ENCODE peak calls at places on chromosomes 2 and 18, in five cellular contexts. One of them, this sample, is unnamed. For H3K36me3, the result is how much of the 10 kb centered on the place peaks cover.

GRCh38 chr18:47898696-47899095 is 31.8 kb downstream of the SMAD2 start:
- DNase-seq in prostate gland: no peak
- DNase-seq in SJSA1: no peak
- DNase-seq in CD8-positive, alpha-beta T cell: no peak
- DNase-seq in K562: no peak
- DNase-seq in this sample: no peak

GRCh38 chr2:42568431-42569115 is at the start of gene MTA3:
- DNase-seq in prostate gland: peak
- DNase-seq in SJSA1: peak
- DNase-seq in CD8-positive, alpha-beta T cell: peak
- DNase-seq in K562: peak
- DNase-seq in this sample: peak

GRCh38 chr2:54274781-54275242 is 18.8 kb upstream of the TSPYL6 start:
- DNase-seq in prostate gland: no peak
- DNase-seq in SJSA1: no peak
- DNase-seq in CD8-positive, alpha-beta T cell: no peak
- DNase-seq in K562: no peak
- DNase-seq in this sample: no peak

GRCh38 chr18:68722807-68723206 is 7.9 kb upstream of the TMX3 start:
- DNase-seq in prostate gland: no peak
- DNase-seq in SJSA1: no peak
- DNase-seq in CD8-positive, alpha-beta T cell: no peak
- DNase-seq in K562: no peak
- DNase-seq in this sample: no peak

GRCh38 chr2:174344716-174345472 is 10.1 kb downstream of the SP9 start:
- DNase-seq in prostate gland: no peak
- DNase-seq in SJSA1: peak
- DNase-seq in CD8-positive, alpha-beta T cell: no peak
- DNase-seq in K562: peak
- DNase-seq in this sample: peak

GRCh38 chr18:69469444-69469919 is 68.8 kb downstream of the DOK6 start:
- DNase-seq in prostate gland: no peak
- DNase-seq in SJSA1: no peak
- DNase-seq in CD8-positive, alpha-beta T cell: peak
- DNase-seq in K562: peak
- DNase-seq in this sample: peak

GRCh38 chr2:81984969-81985637 is 1680.6 kb upstream of the LRRTM1 start:
- DNase-seq in prostate gland: no peak
- DNase-seq in SJSA1: no peak
- DNase-seq in CD8-positive, alpha-beta T cell: peak
- DNase-seq in K562: peak
- DNase-seq in this sample: no peak

GRCh38 chr2:181307203-181307991 is 149.8 kb upstream of the ITGA4 start:
- DNase-seq in prostate gland: no peak
- DNase-seq in SJSA1: no peak
- DNase-seq in CD8-positive, alpha-beta T cell: peak
- DNase-seq in K562: no peak
- DNase-seq in this sample: no peak

GRCh38 chr2:3594493-3595281 is at the start of gene COLEC11:
- DNase-seq in prostate gland: no peak
- DNase-seq in SJSA1: no peak
- DNase-seq in CD8-positive, alpha-beta T cell: no peak
- DNase-seq in K562: peak
- DNase-seq in this sample: no peak

GRCh38 chr2:184824597-184824996 is 226.3 kb downstream of the ZNF804A start:
- DNase-seq in prostate gland: no peak
- DNase-seq in SJSA1: no peak
- DNase-seq in CD8-positive, alpha-beta T cell: no peak
- DNase-seq in K562: no peak
- DNase-seq in this sample: no peak

GRCh38 chr2:155708052-155708451 is 624.5 kb downstream of the NR4A2 start:
- DNase-seq in prostate gland: no peak
- DNase-seq in SJSA1: no peak
- DNase-seq in CD8-positive, alpha-beta T cell: no peak
- DNase-seq in K562: no peak
- DNase-seq in this sample: no peak

GRCh38 chr2:110659248-110659647 is 18.6 kb downstream of the BUB1 start:
- DNase-seq in prostate gland: no peak
- DNase-seq in SJSA1: no peak
- DNase-seq in CD8-positive, alpha-beta T cell: no peak
- DNase-seq in K562: no peak
- DNase-seq in this sample: no peak

GRCh38 chr2:237222683-237223082 is 137.0 kb downstream of the COPS8 start:
- DNase-seq in prostate gland: no peak
- DNase-seq in SJSA1: no peak
- DNase-seq in CD8-positive, alpha-beta T cell: no peak
- DNase-seq in K562: no peak
- DNase-seq in this sample: no peak

GRCh38 chr2:232482301-232483238 is 5.1 kb downstream of the ECEL1 start:
- DNase-seq in prostate gland: no peak
- DNase-seq in SJSA1: no peak
- DNase-seq in CD8-positive, alpha-beta T cell: no peak
- DNase-seq in K562: no peak
- DNase-seq in this sample: no peak

GRCh38 chr2:27304488-27305240 is 3.6 kb downstream of the UCN start:
- DNase-seq in prostate gland: no peak
- DNase-seq in SJSA1: no peak
- DNase-seq in CD8-positive, alpha-beta T cell: no peak
- DNase-seq in K562: no peak
- DNase-seq in this sample: no peak

GRCh38 chr2:68185541-68186164 is 28.0 kb downstream of the PNO1 start:
- DNase-seq in prostate gland: no peak
- DNase-seq in SJSA1: no peak
- DNase-seq in CD8-positive, alpha-beta T cell: peak
- DNase-seq in K562: peak
- DNase-seq in this sample: peak

GRCh38 chr2:71282493-71282892 is 49.1 kb upstream of the ZNF638 start:
- DNase-seq in prostate gland: no peak
- DNase-seq in SJSA1: no peak
- DNase-seq in CD8-positive, alpha-beta T cell: no peak
- DNase-seq in K562: peak
- DNase-seq in this sample: peak

GRCh38 chr2:149586898-149587219 is 716 bp downstream of the MMADHC start:
- DNase-seq in prostate gland: no peak
- DNase-seq in SJSA1: no peak
- DNase-seq in CD8-positive, alpha-beta T cell: no peak
- DNase-seq in K562: no peak
- DNase-seq in this sample: no peak

GRCh38 chr2:16293398-16293797 is 353.0 kb downstream of the MYCN start:
- DNase-seq in prostate gland: no peak
- DNase-seq in SJSA1: no peak
- DNase-seq in CD8-positive, alpha-beta T cell: no peak
- DNase-seq in K562: no peak
- DNase-seq in this sample: no peak

GRCh38 chr2:239811001-239811798 is 213.9 kb downstream of the NDUFA10 start:
- DNase-seq in prostate gland: no peak
- DNase-seq in SJSA1: no peak
- DNase-seq in CD8-positive, alpha-beta T cell: no peak
- DNase-seq in K562: no peak
- DNase-seq in this sample: no peak

GRCh38 chr2:111694690-111695089 is 189.3 kb downstream of the ANAPC1 start:
- DNase-seq in prostate gland: no peak
- DNase-seq in SJSA1: no peak
- DNase-seq in CD8-positive, alpha-beta T cell: no peak
- DNase-seq in K562: no peak
- DNase-seq in this sample: no peak

GRCh38 chr2:164897521-164898260 is 56.1 kb upstream of the COBLL1 start:
- DNase-seq in prostate gland: no peak
- DNase-seq in SJSA1: no peak
- DNase-seq in CD8-positive, alpha-beta T cell: no peak
- DNase-seq in K562: no peak
- DNase-seq in this sample: no peak

GRCh38 chr2:17736989-17737388 is 16.6 kb downstream of the SMC6 start:
- DNase-seq in prostate gland: no peak
- DNase-seq in SJSA1: peak
- DNase-seq in CD8-positive, alpha-beta T cell: no peak
- DNase-seq in K562: no peak
- DNase-seq in this sample: no peak

GRCh38 chr2:85257359-85258193 is 70.2 kb downstream of the TGOLN2 start:
- DNase-seq in prostate gland: no peak
- DNase-seq in SJSA1: no peak
- DNase-seq in CD8-positive, alpha-beta T cell: no peak
- DNase-seq in K562: no peak
- DNase-seq in this sample: no peak

GRCh38 chr2:225091336-225091735 is 49.1 kb upstream of the DOCK10 start:
- DNase-seq in prostate gland: no peak
- DNase-seq in SJSA1: peak
- DNase-seq in CD8-positive, alpha-beta T cell: no peak
- DNase-seq in K562: no peak
- DNase-seq in this sample: no peak

GRCh38 chr18:8980496-8981402 is 121.8 kb upstream of the NDUFV2 start:
- DNase-seq in prostate gland: no peak
- DNase-seq in SJSA1: peak
- DNase-seq in CD8-positive, alpha-beta T cell: no peak
- DNase-seq in K562: no peak
- DNase-seq in this sample: no peak

DNA sequence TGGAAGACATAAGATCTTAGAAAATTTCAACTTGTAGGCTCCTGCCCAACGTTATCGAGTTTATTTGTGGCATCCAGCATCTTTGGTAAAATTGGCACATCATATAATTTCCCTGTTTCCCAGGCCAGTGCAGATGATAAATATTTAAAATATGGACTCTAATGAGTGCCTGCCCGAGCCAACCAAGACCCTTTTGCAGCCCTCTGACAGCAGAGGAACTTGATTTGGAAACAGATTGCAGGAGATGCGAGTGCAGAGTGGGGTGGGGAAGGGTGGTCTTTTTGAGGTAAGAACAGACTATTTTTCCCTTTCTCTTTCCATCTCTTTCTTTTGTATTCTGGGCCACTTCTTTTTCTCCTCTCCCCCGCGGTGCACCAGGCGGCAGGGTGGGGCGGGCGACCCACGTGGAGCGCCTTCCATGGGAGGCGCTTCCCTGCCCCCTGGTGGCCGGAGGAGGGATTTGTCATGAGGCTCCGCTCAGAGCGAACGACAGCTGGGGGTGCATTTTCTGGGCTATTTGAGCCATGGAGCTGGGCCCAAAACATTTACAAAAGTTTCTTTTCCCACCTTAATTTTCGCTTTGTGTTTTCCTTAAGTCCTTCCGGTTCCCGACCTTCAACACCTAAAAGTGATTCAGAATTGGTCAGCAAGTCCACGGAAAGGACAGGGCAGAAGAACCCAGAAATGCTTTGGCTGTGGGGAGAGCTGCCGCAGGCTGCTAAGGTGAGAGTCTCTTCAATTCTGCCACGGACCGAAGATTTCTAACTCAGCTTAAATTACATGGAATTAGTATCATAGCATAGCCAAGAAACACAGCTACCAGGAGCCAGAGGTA is 32.7 kb downstream of the LPIN1 start:
- DNase-seq in prostate gland: peak
- DNase-seq in SJSA1: peak
- DNase-seq in CD8-positive, alpha-beta T cell: peak
- DNase-seq in K562: peak
- DNase-seq in this sample: peak
- H3K4me3 ChIP-seq in prostate gland: no peak
- H3K4me3 ChIP-seq in SJSA1: no peak
- H3K4me3 ChIP-seq in CD8-positive, alpha-beta T cell: no peak
- H3K4me3 ChIP-seq in K562: no peak
- H3K4me3 ChIP-seq in this sample: no peak

GRCh38 chr2:209648714-209649113 is 122.9 kb upstream of the UNC80 start:
- DNase-seq in prostate gland: no peak
- DNase-seq in SJSA1: peak
- DNase-seq in CD8-positive, alpha-beta T cell: no peak
- DNase-seq in K562: no peak
- DNase-seq in this sample: no peak

DNA sequence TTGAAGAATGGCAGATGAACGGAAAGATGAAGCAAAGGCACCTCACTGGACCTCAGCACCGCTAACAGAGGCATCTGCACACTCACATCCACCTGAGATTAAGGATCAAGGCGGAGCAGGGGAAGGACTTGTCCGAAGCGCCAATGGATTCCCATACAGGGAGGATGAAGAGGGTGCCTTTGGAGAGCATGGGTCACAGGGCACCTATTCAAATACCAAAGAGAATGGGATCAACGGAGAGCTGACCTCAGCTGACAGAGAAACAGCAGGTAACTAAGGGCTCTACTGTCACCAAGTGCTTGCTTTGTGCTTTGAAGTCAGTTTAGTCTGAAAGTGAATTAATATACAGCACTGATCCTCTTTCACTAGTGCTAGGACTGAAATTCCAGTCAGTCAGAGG is 118.5 kb upstream of the UNC80 start:
- DNase-seq in prostate gland: no peak
- DNase-seq in SJSA1: no peak
- DNase-seq in CD8-positive, alpha-beta T cell: no peak
- DNase-seq in K562: no peak
- DNase-seq in this sample: no peak
- H3K36me3 ChIP-seq in prostate gland: under half
- H3K36me3 ChIP-seq in SJSA1: under half
- H3K36me3 ChIP-seq in CD8-positive, alpha-beta T cell: under half
- H3K36me3 ChIP-seq in K562: under half
- H3K36me3 ChIP-seq in this sample: under half

GRCh38 chr2:109226128-109226527 is 97.1 kb downstream of the SH3RF3 start:
- DNase-seq in prostate gland: no peak
- DNase-seq in SJSA1: no peak
- DNase-seq in CD8-positive, alpha-beta T cell: no peak
- DNase-seq in K562: no peak
- DNase-seq in this sample: no peak
- H3K27ac ChIP-seq in prostate gland: no peak
- H3K27ac ChIP-seq in SJSA1: no peak
- H3K27ac ChIP-seq in CD8-positive, alpha-beta T cell: no peak
- H3K27ac ChIP-seq in K562: no peak
- H3K27ac ChIP-seq in this sample: no peak

DNA sequence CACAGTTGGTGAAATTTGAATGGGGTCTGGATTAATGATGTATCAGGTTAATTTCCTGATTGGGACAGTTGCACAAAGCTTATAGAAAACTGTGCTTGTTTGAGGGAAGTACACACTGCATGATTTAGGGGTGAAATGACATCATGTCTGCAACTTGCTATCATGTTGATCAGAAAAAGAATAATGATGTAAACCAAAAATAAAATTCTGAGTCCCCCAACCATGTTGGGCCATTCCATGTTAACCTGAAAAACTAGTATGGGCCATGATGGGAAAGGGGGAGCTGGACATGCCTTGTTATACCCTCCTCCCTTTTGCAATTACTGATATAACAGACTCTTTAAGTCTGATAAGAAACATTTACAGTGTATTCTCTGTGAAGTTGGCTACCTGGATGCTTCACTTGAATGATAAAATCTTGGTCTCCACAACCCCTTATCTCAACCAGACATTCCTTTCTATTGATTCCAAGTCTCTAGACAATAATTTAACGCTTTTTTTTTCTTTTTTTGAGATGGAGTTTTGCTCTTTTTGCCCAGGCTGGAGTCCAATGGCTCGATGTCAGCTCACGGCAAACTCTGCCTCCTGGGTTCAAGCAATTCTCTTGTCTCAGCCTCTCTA is 4.2 kb upstream of the INO80B start:
- DNase-seq in prostate gland: no peak
- DNase-seq in SJSA1: no peak
- DNase-seq in CD8-positive, alpha-beta T cell: no peak
- DNase-seq in K562: no peak
- DNase-seq in this sample: no peak
- H3K4me3 ChIP-seq in prostate gland: no peak
- H3K4me3 ChIP-seq in SJSA1: no peak
- H3K4me3 ChIP-seq in CD8-positive, alpha-beta T cell: no peak
- H3K4me3 ChIP-seq in K562: no peak
- H3K4me3 ChIP-seq in this sample: no peak